ENCODE peak calls at places on chromosomes 1 and 21, in four cellular contexts. One of them, this sample, is unnamed. For H3K27me3, the result is how much of the 10 kb centered on the place peaks cover.

GRCh38 chr21:32727478-32727727 is 410 bp downstream of the SYNJ1 start:
- DNase-seq in GM23248: no peak
- DNase-seq in lower lobe of right lung: no peak
- DNase-seq in GM23338: no peak
- DNase-seq in this sample: peak

GRCh38 chr1:153001382-153001781 is at the start of gene SPRR3:
- DNase-seq in GM23338: no peak
- DNase-seq in GM23248: no peak
- DNase-seq in lower lobe of right lung: no peak
- DNase-seq in this sample: no peak

GRCh38 chr21:42411197-42411869 is 7.6 kb downstream of the UBASH3A start:
- DNase-seq in lower lobe of right lung: no peak
- DNase-seq in GM23338: peak
- DNase-seq in GM23248: no peak
- DNase-seq in this sample: no peak

GRCh38 chr1:67570473-67571143 is 114.4 kb upstream of the GADD45A start:
- DNase-seq in lower lobe of right lung: no peak
- DNase-seq in GM23248: peak
- DNase-seq in GM23338: no peak
- DNase-seq in this sample: no peak

GRCh38 chr1:33815061-33815460 is 48.8 kb upstream of the HMGB4 start:
- DNase-seq in GM23248: peak
- DNase-seq in GM23338: no peak
- DNase-seq in lower lobe of right lung: no peak
- DNase-seq in this sample: no peak

GRCh38 chr1:32101233-32101681 is 6.6 kb upstream of the KPNA6 start:
- DNase-seq in GM23338: no peak
- DNase-seq in lower lobe of right lung: no peak
- DNase-seq in GM23248: peak
- DNase-seq in this sample: no peak

GRCh38 chr21:34100789-34101188 is 27.4 kb downstream of the MRPS6 start:
- DNase-seq in lower lobe of right lung: no peak
- DNase-seq in GM23248: peak
- DNase-seq in GM23338: no peak
- DNase-seq in this sample: no peak

GRCh38 chr1:187685338-187685737 is 856.6 kb downstream of the PLA2G4A start:
- DNase-seq in GM23338: no peak
- DNase-seq in GM23248: peak
- DNase-seq in lower lobe of right lung: no peak
- DNase-seq in this sample: no peak

GRCh38 chr1:209106237-209106741 is 477.2 kb upstream of the CAMK1G start:
- DNase-seq in GM23248: peak
- DNase-seq in lower lobe of right lung: no peak
- DNase-seq in GM23338: peak
- DNase-seq in this sample: no peak

GRCh38 chr21:27477321-27477720 is 510.4 kb upstream of the ADAMTS5 start:
- DNase-seq in GM23338: no peak
- DNase-seq in GM23248: peak
- DNase-seq in lower lobe of right lung: no peak
- DNase-seq in this sample: no peak
- H3K27me3 ChIP-seq in GM23338: under half
- H3K27me3 ChIP-seq in GM23248: under half
- H3K27me3 ChIP-seq in lower lobe of right lung: under half
- H3K27me3 ChIP-seq in this sample: under half

GRCh38 chr1:5458248-5458647 is 534.0 kb downstream of the NPHP4 start:
- DNase-seq in GM23248: no peak
- DNase-seq in lower lobe of right lung: no peak
- DNase-seq in GM23338: no peak
- DNase-seq in this sample: no peak

GRCh38 chr1:5451671-5452070 is 540.6 kb downstream of the NPHP4 start:
- DNase-seq in GM23338: no peak
- DNase-seq in lower lobe of right lung: no peak
- DNase-seq in GM23248: no peak
- DNase-seq in this sample: no peak

GRCh38 chr1:5455651-5456050 is 536.6 kb downstream of the NPHP4 start:
- DNase-seq in GM23338: no peak
- DNase-seq in GM23248: no peak
- DNase-seq in lower lobe of right lung: no peak
- DNase-seq in this sample: no peak

GRCh38 chr1:5456090-5456789 is 536.0 kb downstream of the NPHP4 start:
- DNase-seq in GM23338: no peak
- DNase-seq in GM23248: no peak
- DNase-seq in lower lobe of right lung: no peak
- DNase-seq in this sample: no peak

DNA sequence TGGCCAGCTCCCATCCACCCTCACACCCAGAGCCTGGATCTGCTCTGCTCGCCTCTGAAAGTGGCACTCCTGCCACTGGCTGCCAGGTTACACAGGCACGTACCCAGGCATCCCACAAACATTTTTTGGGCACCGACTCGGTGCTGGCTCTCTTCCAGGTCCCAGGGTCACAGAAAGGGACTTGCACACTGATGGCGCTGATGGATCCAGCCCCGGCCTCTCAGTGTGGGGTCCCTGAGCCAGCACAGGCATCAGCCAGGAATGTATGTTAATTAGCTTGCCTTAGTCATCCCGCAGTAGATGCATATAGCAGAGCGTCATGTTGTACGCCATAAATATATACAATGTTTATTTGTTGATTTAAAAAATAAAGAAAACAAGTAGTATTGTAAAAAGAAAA is 537.2 kb downstream of the NPHP4 start:
- DNase-seq in GM23248: no peak
- DNase-seq in GM23338: no peak
- DNase-seq in lower lobe of right lung: no peak
- DNase-seq in this sample: no peak
- H3K27me3 ChIP-seq in GM23248: under half
- H3K27me3 ChIP-seq in GM23338: under half
- H3K27me3 ChIP-seq in lower lobe of right lung: under half
- H3K27me3 ChIP-seq in this sample: under half

DNA sequence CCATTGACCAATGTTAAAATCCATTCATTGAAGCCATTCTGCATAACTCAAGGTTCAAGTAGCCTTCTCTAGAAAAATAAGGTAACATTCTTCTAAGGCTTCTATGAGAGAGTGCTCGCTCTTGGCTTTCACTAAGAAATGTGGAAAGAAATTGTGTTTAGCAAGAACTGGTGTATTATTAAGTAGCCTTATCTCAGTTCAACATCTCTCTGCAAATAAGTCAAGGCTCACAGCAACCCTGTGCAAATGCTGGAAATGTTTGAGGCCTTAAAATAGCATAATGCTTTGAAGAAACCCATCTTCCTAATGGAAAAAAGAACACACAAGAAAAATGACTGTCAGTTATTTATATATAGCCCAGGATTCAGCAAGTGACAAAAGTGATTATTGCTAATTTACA is 254.1 kb upstream of the PROX1 start:
- DNase-seq in GM23338: no peak
- DNase-seq in lower lobe of right lung: no peak
- DNase-seq in GM23248: no peak
- DNase-seq in this sample: no peak
- H3K27me3 ChIP-seq in GM23338: under half
- H3K27me3 ChIP-seq in lower lobe of right lung: under half
- H3K27me3 ChIP-seq in GM23248: under half
- H3K27me3 ChIP-seq in this sample: under half

GRCh38 chr1:197908695-197909336 is 6.4 kb downstream of the C1orf53 start:
- DNase-seq in lower lobe of right lung: no peak
- DNase-seq in GM23338: peak
- DNase-seq in GM23248: no peak
- DNase-seq in this sample: no peak
- H3K27me3 ChIP-seq in lower lobe of right lung: half or more
- H3K27me3 ChIP-seq in GM23338: half or more
- H3K27me3 ChIP-seq in GM23248: half or more
- H3K27me3 ChIP-seq in this sample: under half

GRCh38 chr1:180135535-180135934 is 19.1 kb upstream of the QSOX1 start:
- DNase-seq in GM23248: peak
- DNase-seq in GM23338: no peak
- DNase-seq in lower lobe of right lung: no peak
- DNase-seq in this sample: no peak

GRCh38 chr1:180133193-180133592 is 21.5 kb upstream of the QSOX1 start:
- DNase-seq in GM23338: no peak
- DNase-seq in lower lobe of right lung: no peak
- DNase-seq in GM23248: no peak
- DNase-seq in this sample: no peak

GRCh38 chr1:180136311-180136967 is 18.2 kb upstream of the QSOX1 start:
- DNase-seq in lower lobe of right lung: no peak
- DNase-seq in GM23248: peak
- DNase-seq in GM23338: no peak
- DNase-seq in this sample: no peak

GRCh38 chr1:180131510-180131909 is 23.2 kb upstream of the QSOX1 start:
- DNase-seq in GM23248: peak
- DNase-seq in GM23338: no peak
- DNase-seq in lower lobe of right lung: peak
- DNase-seq in this sample: peak

GRCh38 chr1:180130651-180131050 is 24.0 kb upstream of the QSOX1 start:
- DNase-seq in GM23338: no peak
- DNase-seq in GM23248: no peak
- DNase-seq in lower lobe of right lung: no peak
- DNase-seq in this sample: no peak
- H3K27me3 ChIP-seq in GM23338: under half
- H3K27me3 ChIP-seq in GM23248: under half
- H3K27me3 ChIP-seq in lower lobe of right lung: under half
- H3K27me3 ChIP-seq in this sample: under half

DNA sequence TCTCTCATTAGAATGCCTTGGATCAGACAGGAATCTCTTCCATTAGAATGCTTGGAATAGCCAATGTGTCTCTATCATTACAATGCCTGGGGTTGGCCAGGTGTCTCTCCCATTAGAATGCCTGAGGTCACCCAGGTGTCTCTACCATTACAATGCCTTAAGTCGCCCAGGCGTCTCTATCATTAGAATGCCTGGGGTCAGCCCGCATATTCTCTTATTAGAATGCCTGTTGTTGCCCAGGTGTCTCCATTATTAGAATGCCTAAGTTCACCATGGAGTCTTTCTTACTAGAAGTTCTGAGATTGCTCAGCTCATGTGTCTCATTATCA is 60.2 kb downstream of the RNF187 start:
- DNase-seq in GM23248: no peak
- DNase-seq in lower lobe of right lung: no peak
- DNase-seq in GM23338: no peak
- DNase-seq in this sample: no peak
- H3K27me3 ChIP-seq in GM23248: under half
- H3K27me3 ChIP-seq in lower lobe of right lung: under half
- H3K27me3 ChIP-seq in GM23338: half or more
- H3K27me3 ChIP-seq in this sample: under half

GRCh38 chr1:220892086-220892376 is 12.8 kb downstream of the HLX start:
- DNase-seq in lower lobe of right lung: no peak
- DNase-seq in GM23248: no peak
- DNase-seq in GM23338: no peak
- DNase-seq in this sample: no peak
- H3K27me3 ChIP-seq in lower lobe of right lung: half or more
- H3K27me3 ChIP-seq in GM23248: under half
- H3K27me3 ChIP-seq in GM23338: half or more
- H3K27me3 ChIP-seq in this sample: under half

GRCh38 chr1:112516141-112516540 is 7.4 kb downstream of the WNT2B start:
- DNase-seq in GM23338: no peak
- DNase-seq in lower lobe of right lung: no peak
- DNase-seq in GM23248: no peak
- DNase-seq in this sample: no peak

GRCh38 chr1:112517231-112517630 is 8.5 kb downstream of the WNT2B start:
- DNase-seq in GM23338: no peak
- DNase-seq in lower lobe of right lung: no peak
- DNase-seq in GM23248: no peak
- DNase-seq in this sample: no peak

GRCh38 chr1:112517646-112518045 is 8.9 kb downstream of the WNT2B start:
- DNase-seq in GM23248: no peak
- DNase-seq in lower lobe of right lung: no peak
- DNase-seq in GM23338: no peak
- DNase-seq in this sample: no peak

GRCh38 chr1:112520166-112520565 is 11.4 kb downstream of the WNT2B start:
- DNase-seq in lower lobe of right lung: no peak
- DNase-seq in GM23248: no peak
- DNase-seq in GM23338: no peak
- DNase-seq in this sample: no peak

DNA sequence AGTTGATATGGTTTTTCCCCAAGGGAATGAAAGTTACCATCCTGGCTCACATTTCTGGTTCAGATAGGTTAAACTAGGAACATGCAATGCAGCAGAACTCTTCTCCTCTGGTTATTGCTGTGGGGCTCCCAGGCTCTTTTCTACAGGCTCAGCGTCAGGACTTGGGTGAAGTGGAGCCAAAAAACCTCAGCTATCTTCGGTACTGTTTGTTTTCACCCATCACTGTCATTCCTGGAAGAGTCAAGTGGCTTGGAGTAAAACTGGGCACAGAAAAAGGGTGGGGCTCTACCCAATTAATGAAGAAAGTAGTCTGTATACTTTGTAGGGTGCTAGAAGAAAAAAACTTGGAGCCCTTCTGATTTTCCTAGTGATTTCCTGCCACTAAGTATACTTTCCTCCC is 9.4 kb downstream of the WNT2B start:
- DNase-seq in GM23338: no peak
- DNase-seq in lower lobe of right lung: no peak
- DNase-seq in GM23248: no peak
- DNase-seq in this sample: no peak
- H3K27me3 ChIP-seq in GM23338: under half
- H3K27me3 ChIP-seq in lower lobe of right lung: under half
- H3K27me3 ChIP-seq in GM23248: under half
- H3K27me3 ChIP-seq in this sample: under half